ENCODE peak calls at places on chromosome 17, in six cellular contexts. R is activated T-helper 1 cell treated with Interleukin-2 at 50 U/mL for 16 hours, H is esophagus muscularis mucosa, J is DMS 273 treated with DMSO at 0.1 percent for 48 hours, V is iris pigment epithelial cell, D is C1 segment of cervical spinal cord. O is an unnamed sample.

GRCh38 chr17:49575524-49576120 is at the start of gene NXPH3:
- DNase-seq in J (peak), D (no peak), R (peak), H (no peak), V (no peak), O (peak)

GRCh38 chr17:4394208-4395110 is 28.0 kb upstream of the UBE2G1 start:
- DNase-seq in H (no peak), R (no peak), J (no peak), D (no peak), V (peak), O (no peak)

GRCh38 chr17:73612074-73612473 is 32.2 kb downstream of the SDK2 start:
- DNase-seq in V (no peak), D (no peak), R (no peak), J (no peak), H (no peak), O (no peak)

GRCh38 chr17:80123791-80124190 is 22.4 kb downstream of the GAA start:
- DNase-seq in R (no peak), V (peak), J (no peak), H (no peak), D (no peak), O (peak)

GRCh38 chr17:19460695-19461094 is 49.7 kb downstream of the RNF112 start:
- DNase-seq in H (no peak), J (no peak), V (no peak), R (no peak), D (no peak), O (no peak)

GRCh38 chr17:19996502-19996901 is 12.7 kb upstream of the SPECC1 start:
- DNase-seq in V (no peak), J (no peak), R (no peak), H (no peak), D (no peak), O (no peak)

GRCh38 chr17:61627125-61627524 is 36.1 kb upstream of the NACA2 start:
- DNase-seq in V (no peak), R (no peak), H (no peak), D (no peak), J (no peak), O (no peak)

GRCh38 chr17:80871341-80871740 is 120.3 kb upstream of the CHMP6 start:
- DNase-seq in V (no peak), H (no peak), R (no peak), J (no peak), D (no peak), O (no peak)

GRCh38 chr17:45195424-45195823 is 26.3 kb upstream of the FMNL1 start:
- DNase-seq in R (no peak), H (no peak), D (no peak), V (no peak), J (no peak), O (no peak)

GRCh38 chr17:59830007-59830630 is 62.6 kb downstream of the TUBD1 start:
- DNase-seq in R (no peak), V (peak), H (no peak), J (peak), D (no peak), O (peak)

GRCh38 chr17:71902931-71903506 is 217.8 kb upstream of the SOX9 start:
- DNase-seq in R (no peak), V (peak), J (no peak), D (no peak), H (no peak), O (no peak)

GRCh38 chr17:80361495-80362220 is 53.3 kb upstream of the ENDOV start:
- DNase-seq in V (no peak), H (no peak), R (no peak), J (no peak), D (no peak), O (no peak)

GRCh38 chr17:45318561-45319230 is 1.9 kb upstream of the MAP3K14 start:
- DNase-seq in V (no peak), D (no peak), H (no peak), R (no peak), J (no peak), O (no peak)

GRCh38 chr17:72852267-72852945 is 240.1 kb downstream of the SLC39A11 start:
- DNase-seq in R (no peak), V (no peak), J (no peak), H (no peak), D (no peak), O (no peak)

GRCh38 chr17:16943541-16944333 is 28.2 kb downstream of the TNFRSF13B start:
- DNase-seq in R (no peak), D (no peak), V (no peak), J (no peak), H (no peak), O (no peak)

GRCh38 chr17:9199474-9200196 is 178.3 kb downstream of the NTN1 start:
- DNase-seq in D (no peak), R (no peak), V (no peak), J (no peak), H (no peak), O (no peak)

O was measured in lung microvascular endothelial cell.